ENCODE peak calls at places on chromosomes 4 and X, in seven cellular contexts. D, G, W, Z, J, M and H are unnamed samples.

GRCh38 chrX:87489071-87489470 is 28.5 kb upstream of the KLHL4 start:
- DNase-seq in D (no peak), G (no peak), W (no peak), Z (no peak), J (no peak), M (no peak), H (no peak)

GRCh38 chr4:67719953-67720617 is 19.1 kb upstream of the UBA6 start:
- DNase-seq in D (no peak), G (no peak), W (no peak), Z (no peak), J (no peak), M (no peak), H (no peak)

GRCh38 chrX:105461013-105461412 is 240.5 kb upstream of the TEX13A start:
- DNase-seq in D (no peak), G (no peak), W (no peak), Z (no peak), J (no peak), M (no peak), H (no peak)

GRCh38 chrX:153687121-153688039 is at the start of gene SLC6A8:
- DNase-seq in D (no peak), G (peak; percentile 64), W (no peak), Z (peak; percentile 92), J (peak; percentile 42), M (no peak), H (no peak)

GRCh38 chrX:40734956-40735317 is 405 bp downstream of the MED14 start:
- DNase-seq in D (peak; percentile 8), G (no peak), W (no peak), Z (no peak), J (peak; percentile 29), M (peak; percentile 73), H (no peak)

GRCh38 chrX:32599156-32599555 is 612.2 kb downstream of the DMD start:
- DNase-seq in D (no peak), G (no peak), W (no peak), Z (no peak), J (no peak), M (no peak), H (no peak)

GRCh38 chr4:122577189-122577553 is 43.7 kb downstream of the IL21 start:
- DNase-seq in D (no peak), G (no peak), W (no peak), Z (no peak), J (peak; percentile 34), M (no peak), H (no peak)

GRCh38 chr4:139767168-139767567 is 101.5 kb downstream of the MGST2 start:
- DNase-seq in D (no peak), G (no peak), W (no peak), Z (no peak), J (no peak), M (peak; percentile 62), H (peak; percentile 28)

GRCh38 chr4:176436500-176436973 is 116.8 kb downstream of the SPCS3 start:
- DNase-seq in D (no peak), G (peak; percentile 49), W (no peak), Z (no peak), J (no peak), M (no peak), H (no peak)

GRCh38 chrX:20265726-20266681 is 705 bp downstream of the RPS6KA3 start:
- DNase-seq in D (no peak), G (no peak), W (no peak), Z (peak; percentile 55), J (peak; percentile 35), M (peak; percentile 76), H (peak; percentile 9)

GRCh38 chr4:144787365-144788263 is 141.7 kb downstream of the HHIP start:
- DNase-seq in D (no peak), G (peak; percentile 18), W (no peak), Z (peak; percentile 30), J (no peak), M (peak; percentile 77), H (no peak)

GRCh38 chr4:142347241-142347640 is 498.9 kb downstream of the INPP4B start:
- DNase-seq in D (no peak), G (peak; percentile 41), W (no peak), Z (no peak), J (no peak), M (no peak), H (no peak)

GRCh38 chrX:40237745-40238178 is 140.0 kb upstream of the BCOR start:
- DNase-seq in D (no peak), G (no peak), W (no peak), Z (peak; percentile 69), J (no peak), M (no peak), H (no peak)

GRCh38 chr4:4780634-4781287 is 78.7 kb upstream of the MSX1 start:
- DNase-seq in D (no peak), G (peak; percentile 11), W (no peak), Z (no peak), J (no peak), M (no peak), H (no peak)

GRCh38 chrX:85698921-85699320 is 319.5 kb upstream of the POF1B start:
- DNase-seq in D (no peak), G (no peak), W (no peak), Z (no peak), J (no peak), M (no peak), H (no peak)

GRCh38 chr4:2332976-2333319 is 71.0 kb upstream of the MXD4 start:
- DNase-seq in D (no peak), G (no peak), W (no peak), Z (peak; percentile 59), J (no peak), M (no peak), H (no peak)

GRCh38 chr4:6538586-6538985 is 36.4 kb upstream of the MAN2B2 start:
- DNase-seq in D (no peak), G (no peak), W (no peak), Z (peak; percentile 46), J (no peak), M (no peak), H (no peak)

GRCh38 chr4:107835409-107835808 is 10.7 kb downstream of the SGMS2 start:
- DNase-seq in D (no peak), G (no peak), W (no peak), Z (no peak), J (no peak), M (no peak), H (no peak)

GRCh38 chrX:47573334-47574095 is 8.7 kb upstream of the TIMP1 start:
- DNase-seq in D (no peak), G (peak; percentile 4), W (no peak), Z (peak; percentile 88), J (no peak), M (peak; percentile 27), H (no peak)